ENCODE peak calls at places on chromosomes 16 and 17, in six cellular contexts. E is HL-60, O is HepG2, M is K562, C is H1, A is GM12878. J is an unnamed sample.

GRCh38 chr17:4444782-4445473 is 11.2 kb downstream of the SPNS3 start:
- DNase-seq in E (peak), O (no peak), M (no peak), C (no peak), A (no peak), J (peak)

GRCh38 chr16:50697421-50697715 is 4.0 kb downstream of the NOD2 start:
- DNase-seq in E (no peak), O (no peak), M (no peak), C (no peak), A (no peak), J (no peak)

GRCh38 chr16:28136751-28137434 is 73.4 kb upstream of the GSG1L start:
- DNase-seq in E (no peak), O (no peak), M (no peak), C (no peak), A (no peak), J (no peak)

GRCh38 chr17:30476726-30477082 is 504 bp upstream of the GOSR1 start:
- DNase-seq in E (no peak), O (peak), M (peak), C (no peak), A (no peak), J (no peak)

GRCh38 chr17:57875109-57876022 is 25.5 kb upstream of the MRPS23 start:
- DNase-seq in E (peak), O (peak), M (no peak), C (peak), A (no peak), J (peak)

GRCh38 chr16:54936086-54936978 is 5.7 kb downstream of the IRX5 start:
- DNase-seq in E (peak), O (no peak), M (no peak), C (no peak), A (no peak), J (no peak)

GRCh38 chr16:63938661-63939060 is 1183.2 kb downstream of the CDH11 start:
- DNase-seq in E (no peak), O (no peak), M (no peak), C (no peak), A (no peak), J (no peak)

GRCh38 chr17:42431758-42432161 is 8.7 kb upstream of the CAVIN1 start:
- DNase-seq in E (peak), O (no peak), M (no peak), C (no peak), A (no peak), J (no peak)

GRCh38 chr17:70535986-70536385 is 366.7 kb downstream of the KCNJ2 start:
- DNase-seq in E (no peak), O (no peak), M (no peak), C (no peak), A (no peak), J (no peak)

GRCh38 chr17:62179525-62180161 is 114.6 kb upstream of the MED13 start:
- DNase-seq in E (no peak), O (peak), M (peak), C (no peak), A (no peak), J (no peak)

GRCh38 chr16:425740-426114 is 278 bp downstream of the RAB11FIP3 start:
- DNase-seq in E (no peak), O (no peak), M (no peak), C (no peak), A (no peak), J (no peak)

GRCh38 chr16:69861276-69862030 is 89.7 kb upstream of the CLEC18A start:
- DNase-seq in E (no peak), O (no peak), M (no peak), C (no peak), A (no peak), J (no peak)
- H3K27ac ChIP-seq in E (no peak), O (no peak), M (peak), C (no peak), A (no peak), J (peak)

GRCh38 chr17:50128441-50129302 is 1.3 kb downstream of the SAMD14 start:
- DNase-seq in E (no peak), O (no peak), M (no peak), C (no peak), A (no peak), J (no peak)
- TF ChIP-seq POLR2AphosphoS5 in E (no peak), O (no peak), M (no peak), C (no peak), A (no peak), J (no peak)

DNA sequence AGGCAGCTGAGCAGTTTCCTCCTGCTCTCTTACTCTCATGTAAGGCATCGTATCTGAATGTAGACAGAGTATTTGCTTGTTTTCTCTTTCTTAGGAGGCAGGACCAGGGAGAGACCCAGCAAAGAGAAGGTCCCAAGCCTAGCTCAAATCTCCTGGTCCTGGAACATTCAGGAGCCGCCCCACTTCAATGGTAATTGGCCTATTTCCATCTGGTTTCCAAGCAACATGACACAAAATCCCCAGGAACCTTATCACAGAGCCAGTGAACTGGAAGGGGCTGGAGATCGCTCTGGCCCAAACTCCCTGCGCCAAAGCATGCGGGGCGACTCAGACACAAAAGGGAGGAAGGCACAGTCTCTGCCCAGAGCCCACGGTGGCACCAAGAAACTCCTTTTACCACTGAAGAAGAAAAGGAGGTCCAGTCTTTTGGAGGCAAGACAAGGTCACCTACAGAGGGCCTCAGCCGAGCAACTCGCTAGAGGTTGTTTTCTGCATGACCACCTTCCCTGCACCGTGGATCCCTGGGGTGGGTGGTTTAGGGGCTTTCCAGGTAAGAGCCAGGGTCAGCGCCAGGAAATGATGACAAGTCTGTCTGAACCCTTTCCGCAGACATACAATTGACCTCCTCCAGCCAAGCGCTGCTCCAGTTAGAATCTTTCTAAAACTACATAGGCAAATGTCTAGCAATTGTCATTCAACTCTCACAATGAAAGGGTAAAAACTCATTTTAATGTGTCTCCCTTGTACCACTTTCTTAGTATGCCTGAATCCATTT is 394.7 kb downstream of the SOX9 start:
- DNase-seq in E (no peak), O (no peak), M (no peak), C (no peak), A (peak), J (peak)
- TF ChIP-seq GABPA in E (no peak), O (no peak), M (no peak), C (no peak), A (no peak), J (no peak)

GRCh38 chr17:79038545-79039135 is 14.7 kb downstream of the C1QTNF1 start:
- DNase-seq in E (no peak), O (no peak), M (no peak), C (no peak), A (no peak), J (no peak)
- H3K27ac ChIP-seq in E (no peak), O (no peak), M (no peak), C (no peak), A (peak), J (no peak)

GRCh38 chr16:8853611-8854010 is 15.2 kb downstream of the CARHSP1 start:
- DNase-seq in E (no peak), O (no peak), M (no peak), C (no peak), A (no peak), J (no peak)

GRCh38 chr16:8853150-8853549 is 15.7 kb downstream of the CARHSP1 start:
- DNase-seq in E (no peak), O (no peak), M (no peak), C (no peak), A (no peak), J (no peak)

GRCh38 chr16:8852534-8852933 is 16.3 kb downstream of the CARHSP1 start:
- DNase-seq in E (no peak), O (no peak), M (no peak), C (no peak), A (no peak), J (no peak)

GRCh38 chr16:8850279-8850885 is 18.4 kb downstream of the CARHSP1 start:
- DNase-seq in E (peak), O (peak), M (no peak), C (no peak), A (no peak), J (peak)

DNA sequence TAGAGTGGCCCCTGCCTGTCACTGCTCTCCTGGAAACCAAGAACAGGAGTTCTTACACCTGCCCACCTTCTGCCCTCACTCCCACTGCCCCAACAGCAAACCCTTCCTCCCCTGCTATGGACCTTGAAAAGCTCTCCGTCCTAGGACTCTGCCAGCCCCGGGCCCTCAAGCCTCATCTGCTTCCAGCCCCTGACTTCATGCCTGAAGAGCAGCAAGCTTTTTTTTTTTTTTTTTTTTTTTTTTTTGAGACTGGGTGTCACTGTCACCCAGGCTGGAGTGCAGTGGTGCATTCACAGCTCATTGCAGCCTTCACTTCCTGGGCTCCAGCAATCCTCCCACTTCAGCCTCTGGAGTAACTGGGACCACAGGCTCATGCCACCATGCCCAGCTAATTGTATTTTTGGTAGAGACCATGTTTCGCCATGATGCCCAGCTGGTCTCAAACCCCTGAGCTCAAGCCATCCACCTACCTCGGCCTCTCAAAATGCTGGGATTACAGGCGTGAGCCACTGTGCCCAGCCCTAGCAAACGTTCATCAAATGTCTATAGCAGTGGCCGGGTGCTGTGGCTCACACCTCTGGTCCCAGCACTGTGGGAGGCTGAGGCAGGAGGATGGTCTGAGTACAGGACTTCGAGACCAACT is 16.9 kb downstream of the CARHSP1 start:
- DNase-seq in E (no peak), O (no peak), M (no peak), C (no peak), A (no peak), J (peak)
- TF ChIP-seq POLR2AphosphoS5 in E (peak), O (no peak), M (peak), C (peak), A (no peak), J (no peak)

GRCh38 chr16:4344659-4345438 is 6.3 kb downstream of the PAM16 start:
- DNase-seq in E (no peak), O (peak), M (no peak), C (no peak), A (no peak), J (no peak)
- TF ChIP-seq GABPA in E (no peak), O (no peak), M (no peak), C (no peak), A (no peak), J (no peak)

DNA sequence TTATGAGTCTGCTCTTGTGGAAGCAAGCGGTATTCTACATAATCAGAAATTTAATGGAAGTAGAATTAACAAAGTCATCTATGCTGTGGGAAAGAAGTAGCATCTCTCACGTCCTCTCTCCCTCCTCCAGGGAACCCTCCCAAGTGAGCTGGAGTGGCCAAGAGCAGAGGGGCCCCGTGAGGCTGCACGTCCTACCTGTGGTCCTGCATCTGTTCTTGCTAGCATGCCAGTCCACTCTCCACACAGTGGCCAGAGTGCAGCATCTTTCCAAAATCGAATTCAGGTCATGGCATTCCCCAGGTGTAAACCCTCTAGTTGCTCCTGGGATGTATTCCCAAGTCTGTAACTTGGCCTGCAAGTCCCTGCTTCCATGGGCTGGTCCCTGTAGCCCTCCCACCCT is 10.1 kb downstream of the KIAA0513 start:
- DNase-seq in E (no peak), O (no peak), M (no peak), C (no peak), A (no peak), J (no peak)
- H3K27ac ChIP-seq in E (no peak), O (no peak), M (no peak), C (no peak), A (no peak), J (no peak)

GRCh38 chr16:66439051-66439730 is 12.1 kb downstream of the BEAN1 start:
- DNase-seq in E (no peak), O (no peak), M (no peak), C (no peak), A (no peak), J (no peak)
- TF ChIP-seq POLR2AphosphoS5 in E (no peak), O (no peak), M (no peak), C (no peak), A (no peak), J (no peak)